ENCODE peak calls at places on chromosomes 16 and 17, in ten cellular contexts. W is naive B cell; S is glutamatergic neuron; E is cardiac fibroblast; R is mesendoderm; I is central memory CD4-positive, alpha-beta T cell; T is LHCN-M2; O is IMR-90; C is AG04449; U is nephron progenitor cell. K is an unnamed sample.

GRCh38 chr17:41972571-41973411 is 6.2 kb downstream of the CNP start:
- DNase-seq in W (no peak), S (no peak), E (peak; percentile 76), R (no peak), I (no peak), T (peak; percentile 93), O (no peak), C (no peak), U (no peak), K (no peak)

GRCh38 chr17:48579738-48580543 is 1.8 kb upstream of the HOXB4 start:
- DNase-seq in W (no peak), S (no peak), E (no peak), R (no peak), I (no peak), T (no peak), O (peak; percentile 82), C (no peak), U (peak; percentile 69), K (no peak)

GRCh38 chr17:41919165-41919817 is 540 bp upstream of the ACLY start:
- DNase-seq in W (no peak), S (no peak), E (no peak), R (peak; percentile 99), I (no peak), T (no peak), O (no peak), C (no peak), U (no peak), K (no peak)

GRCh38 chr16:52548261-52549010 is 1.5 kb upstream of the TOX3 start:
- DNase-seq in W (no peak), S (peak; percentile 27), E (no peak), R (peak; percentile 54), I (no peak), T (no peak), O (no peak), C (no peak), U (no peak), K (no peak)

GRCh38 chr16:11082108-11082859 is 137.9 kb downstream of the CLEC16A start:
- DNase-seq in W (no peak), S (no peak), E (no peak), R (no peak), I (no peak), T (no peak), O (no peak), C (no peak), U (no peak), K (no peak)

GRCh38 chr17:44522883-44523671 is 19.9 kb upstream of the GPATCH8 start:
- DNase-seq in W (no peak), S (peak; percentile 56), E (peak; percentile 83), R (peak; percentile 83), I (no peak), T (peak; percentile 65), O (peak; percentile 61), C (no peak), U (peak; percentile 47), K (peak; percentile 85)

GRCh38 chr16:54774768-54775167 is 155.9 kb upstream of the IRX5 start:
- DNase-seq in W (no peak), S (no peak), E (no peak), R (no peak), I (no peak), T (no peak), O (no peak), C (no peak), U (no peak), K (no peak)

GRCh38 chr17:15744885-15745284 is 12.8 kb downstream of the TBC1D26 start:
- DNase-seq in W (no peak), S (no peak), E (no peak), R (peak; percentile 89), I (no peak), T (no peak), O (no peak), C (no peak), U (no peak), K (no peak)

GRCh38 chr16:17082126-17082882 is 388.5 kb downstream of the XYLT1 start:
- DNase-seq in W (no peak), S (no peak), E (no peak), R (peak; percentile 65), I (no peak), T (no peak), O (no peak), C (no peak), U (no peak), K (no peak)

GRCh38 chr17:53659181-53659580 is 163.5 kb upstream of the KIF2B start:
- DNase-seq in W (no peak), S (no peak), E (no peak), R (no peak), I (no peak), T (no peak), O (no peak), C (no peak), U (no peak), K (no peak)

GRCh38 chr17:57876023-57876865 is 26.4 kb upstream of the MRPS23 start:
- DNase-seq in W (no peak), S (no peak), E (no peak), R (no peak), I (no peak), T (no peak), O (peak; percentile 40), C (no peak), U (no peak), K (no peak)

GRCh38 chr17:82803185-82803584 is 36.6 kb downstream of the ZNF750 start:
- DNase-seq in W (no peak), S (no peak), E (no peak), R (no peak), I (no peak), T (no peak), O (no peak), C (no peak), U (no peak), K (no peak)